ENCODE peak calls at places on chromosomes 1 and 21, in five cellular contexts. S is A549, R is body of pancreas, H is gastrocnemius medialis, O is uterus. F is an unnamed sample.

GRCh38 chr1:26434161-26434752 is 2.1 kb downstream of the DHDDS start:
- DNase-seq in S (no peak), R (no peak), H (no peak), O (no peak), F (no peak)

GRCh38 chr1:58848818-58849411 is 65.1 kb upstream of the JUN start:
- DNase-seq in S (peak; percentile 94), R (peak; percentile 38), H (peak; percentile 48), O (peak; percentile 74), F (no peak)

GRCh38 chr21:43337901-43338655 is 88.9 kb downstream of the SIK1 start:
- DNase-seq in S (no peak), R (no peak), H (no peak), O (no peak), F (no peak)

GRCh38 chr1:89949991-89950624 is 44.8 kb upstream of the ZNF326 start:
- DNase-seq in S (no peak), R (no peak), H (no peak), O (no peak), F (no peak)

GRCh38 chr1:154837679-154838171 is 32.4 kb downstream of the KCNN3 start:
- DNase-seq in S (no peak), R (peak; percentile 19), H (peak; percentile 79), O (peak; percentile 87), F (peak; percentile 65)

GRCh38 chr1:56644064-56644940 is 812 bp upstream of the PRKAA2 start:
- DNase-seq in S (peak; percentile 31), R (peak; percentile 18), H (no peak), O (no peak), F (no peak)

GRCh38 chr1:8822383-8823294 is 5.2 kb upstream of the RERE start:
- DNase-seq in S (no peak), R (no peak), H (no peak), O (peak; percentile 37), F (no peak)

GRCh38 chr1:101407505-101408211 is 170.8 kb downstream of the S1PR1 start:
- DNase-seq in S (no peak), R (no peak), H (no peak), O (no peak), F (no peak)

GRCh38 chr1:172826096-172826741 is 167.3 kb downstream of the FASLG start:
- DNase-seq in S (peak; percentile 75), R (no peak), H (peak; percentile 37), O (peak; percentile 22), F (no peak)

GRCh38 chr1:72018562-72018961 is 263.8 kb downstream of the NEGR1 start:
- DNase-seq in S (no peak), R (no peak), H (no peak), O (no peak), F (no peak)

GRCh38 chr1:200029035-200029623 is 1.6 kb downstream of the NR5A2 start:
- DNase-seq in S (peak; percentile 72), R (peak; percentile 87), H (no peak), O (no peak), F (no peak)

GRCh38 chr21:28445081-28445830 is 547.4 kb downstream of the LTN1 start:
- DNase-seq in S (no peak), R (no peak), H (no peak), O (no peak), F (no peak)

GRCh38 chr1:223765036-223765718 is 52.8 kb downstream of the CAPN2 start:
- DNase-seq in S (no peak), R (no peak), H (no peak), O (no peak), F (no peak)

GRCh38 chr1:25519624-25520023 is 23.8 kb upstream of the LDLRAP1 start:
- DNase-seq in S (no peak), R (no peak), H (no peak), O (no peak), F (no peak)

GRCh38 chr1:100627018-100627716 is 89.2 kb downstream of the GPR88 start:
- DNase-seq in S (no peak), R (no peak), H (no peak), O (no peak), F (no peak)

GRCh38 chr1:110746644-110747259 is 72.0 kb upstream of the KCNA3 start:
- DNase-seq in S (peak; percentile 6), R (peak; percentile 47), H (no peak), O (no peak), F (no peak)

GRCh38 chr1:84692391-84692790 is 2.1 kb upstream of the SSX2IP start:
- DNase-seq in S (no peak), R (no peak), H (no peak), O (no peak), F (no peak)

GRCh38 chr1:61043010-61043820 is 39.1 kb upstream of the NFIA start:
- DNase-seq in S (peak; percentile 62), R (peak; percentile 92), H (peak; percentile 84), O (peak; percentile 85), F (peak; percentile 51)

GRCh38 chr1:92317836-92318493 is 19.1 kb downstream of the RPAP2 start:
- DNase-seq in S (no peak), R (no peak), H (no peak), O (no peak), F (no peak)

GRCh38 chr1:67732750-67733151 is 47.8 kb downstream of the GADD45A start:
- DNase-seq in S (no peak), R (no peak), H (no peak), O (no peak), F (no peak)

GRCh38 chr1:1079408-1080121 is 5.5 kb upstream of the RNF223 start:
- DNase-seq in S (peak; percentile 92), R (peak; percentile 89), H (peak; percentile 30), O (peak; percentile 67), F (peak; percentile 76)

GRCh38 chr1:77027916-77028315 is 160.6 kb downstream of the ST6GALNAC5 start:
- DNase-seq in S (no peak), R (no peak), H (no peak), O (no peak), F (no peak)

GRCh38 chr1:245458761-245459174 is 304.0 kb downstream of the KIF26B start:
- DNase-seq in S (no peak), R (no peak), H (no peak), O (no peak), F (no peak)

GRCh38 chr1:156114919-156115513 is 505 bp downstream of the LMNA start:
- DNase-seq in S (no peak), R (no peak), H (peak; percentile 49), O (no peak), F (no peak)
- TF ChIP-seq POLR2A in S (no peak), R (peak; percentile 57), H (no peak), O (no peak), F (no peak)

GRCh38 chr1:230107941-230108340 is 40.9 kb downstream of the GALNT2 start:
- DNase-seq in S (no peak), R (no peak), H (peak; percentile 55), O (no peak), F (no peak)

GRCh38 chr1:230109066-230109465 is 42.0 kb downstream of the GALNT2 start:
- DNase-seq in S (no peak), R (no peak), H (no peak), O (no peak), F (no peak)

GRCh38 chr1:230108580-230108979 is 41.5 kb downstream of the GALNT2 start:
- DNase-seq in S (no peak), R (no peak), H (no peak), O (no peak), F (no peak)

GRCh38 chr1:230110971-230111370 is 43.9 kb downstream of the GALNT2 start:
- DNase-seq in S (no peak), R (no peak), H (no peak), O (no peak), F (no peak)

DNA sequence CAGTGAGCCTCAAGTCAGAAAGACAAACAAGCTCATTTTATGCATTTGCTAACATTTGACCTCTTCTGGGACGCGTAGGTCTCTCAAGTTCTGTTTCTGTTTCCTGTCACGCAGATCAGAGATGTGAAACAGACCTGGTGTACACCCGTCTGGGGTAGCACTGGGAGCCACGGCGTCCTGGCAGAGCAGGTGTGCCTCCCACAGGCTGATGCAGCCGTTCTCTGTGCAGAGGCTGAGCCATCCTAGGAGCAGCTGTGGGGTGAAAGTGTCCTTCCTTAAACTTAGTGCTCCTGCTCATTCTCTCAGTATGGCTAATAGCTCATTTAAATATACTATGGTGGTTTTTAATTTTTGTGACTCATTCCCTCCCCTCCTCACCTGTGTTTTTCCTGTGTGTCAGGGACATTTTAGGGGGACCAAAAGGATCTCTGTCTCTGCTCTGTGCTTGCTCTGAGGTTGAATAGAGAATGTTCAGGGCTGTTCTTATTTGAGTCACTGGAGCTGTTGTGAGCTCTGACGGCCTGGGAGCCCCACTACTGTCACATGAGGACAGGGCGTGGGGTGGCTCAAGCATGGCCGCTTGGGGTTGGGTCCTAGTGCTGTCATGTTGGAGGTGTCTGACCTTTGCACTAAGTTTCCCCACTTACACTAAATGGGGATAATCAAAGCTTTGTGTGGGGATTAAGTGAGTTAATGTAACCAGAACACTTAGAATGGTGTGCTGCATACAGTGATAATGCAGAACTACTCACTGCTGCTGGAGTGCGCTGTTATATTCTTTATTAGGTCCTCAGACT is 43.0 kb downstream of the GALNT2 start:
- DNase-seq in S (no peak), R (peak; percentile 44), H (no peak), O (peak; percentile 41), F (peak; percentile 75)
- TF ChIP-seq POLR2A in S (no peak), R (no peak), H (no peak), O (no peak), F (no peak)

GRCh38 chr21:36385233-36385908 is at the start of gene CHAF1B:
- DNase-seq in S (peak; percentile 72), R (peak; percentile 92), H (peak; percentile 81), O (peak; percentile 76), F (peak; percentile 91)
- TF ChIP-seq POLR2A in S (peak; percentile 43), R (peak; percentile 55), H (peak; percentile 84), O (peak; percentile 64), F (peak; percentile 55)

GRCh38 chr1:211258756-211259595 is at the start of gene RCOR3:
- DNase-seq in S (peak; percentile 96), R (peak; percentile 95), H (peak; percentile 93), O (peak; percentile 94), F (peak; percentile 72)

GRCh38 chr1:211258310-211258755 is 833 bp upstream of the RCOR3 start:
- DNase-seq in S (peak; percentile 72), R (peak; percentile 90), H (peak; percentile 81), O (peak; percentile 83), F (peak; percentile 43)

GRCh38 chr1:211259596-211260126 is 495 bp downstream of the RCOR3 start:
- DNase-seq in S (peak; percentile 78), R (peak; percentile 56), H (peak; percentile 59), O (peak; percentile 70), F (peak; percentile 42)

GRCh38 chr1:211261229-211261628 is 2.1 kb downstream of the RCOR3 start:
- DNase-seq in S (no peak), R (no peak), H (no peak), O (no peak), F (no peak)

DNA sequence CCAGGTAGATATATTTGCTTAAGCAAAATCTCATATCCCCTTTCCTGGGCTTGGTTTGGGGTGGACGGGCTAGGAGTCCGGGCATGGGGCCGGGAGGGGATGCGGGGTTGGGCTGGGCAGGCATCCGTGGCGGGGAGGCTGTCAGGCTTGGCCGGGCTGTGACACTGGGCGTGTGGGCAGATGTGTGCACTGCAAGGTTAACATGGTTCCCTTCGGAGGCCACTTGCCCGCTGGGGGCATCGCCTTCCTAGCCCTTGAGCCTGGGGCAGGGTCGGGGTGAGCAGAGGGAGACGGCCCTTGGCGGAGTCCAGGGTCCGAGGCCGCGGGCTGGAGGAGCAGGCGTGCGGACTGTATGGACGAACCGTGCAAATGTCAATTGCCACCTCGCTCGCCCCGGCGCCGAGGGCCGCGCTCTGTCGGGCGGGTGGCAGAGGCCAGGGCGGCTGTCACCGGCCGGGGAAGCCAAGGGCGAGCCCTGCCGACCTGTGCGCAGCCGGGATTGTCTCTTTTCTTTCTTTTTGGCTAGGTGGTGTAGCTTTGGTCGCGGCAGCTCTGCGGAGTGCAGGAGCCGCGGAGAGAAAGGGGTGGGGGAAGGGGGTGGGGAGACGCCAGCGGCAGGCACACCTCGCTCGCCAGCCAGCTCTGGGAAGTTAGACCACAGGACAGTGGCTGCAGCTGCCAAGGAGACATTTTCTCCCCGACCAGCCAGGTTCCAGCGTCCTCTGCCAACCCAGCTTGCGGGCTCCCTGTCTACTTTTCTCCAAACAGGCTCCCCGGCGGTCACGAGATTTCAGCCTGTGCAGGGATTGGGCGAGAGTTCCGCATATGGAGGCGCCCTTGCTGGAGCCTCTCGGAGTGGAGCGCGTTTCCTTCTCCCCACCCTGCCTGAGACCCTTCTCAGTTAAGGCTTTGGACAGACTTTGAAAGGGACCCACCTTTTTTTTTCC is 1.3 kb downstream of the RCOR3 start:
- DNase-seq in S (peak; percentile 74), R (peak; percentile 92), H (peak; percentile 95), O (peak; percentile 68), F (peak; percentile 45)
- TF ChIP-seq POLR2A in S (peak; percentile 23), R (peak; percentile 82), H (peak; percentile 25), O (no peak), F (no peak)